ENCODE peak calls at places on chromosomes 7 and 10, in five cellular contexts. S, Z, W, K and A are unnamed samples.

GRCh38 chr7:112132123-112132694 is 74.0 kb downstream of the DOCK4 start:
- DNase-seq in Z (peak), K (no peak), W (no peak), S (no peak), A (no peak)

GRCh38 chr10:71241899-71242620 is 29.7 kb downstream of the UNC5B start:
- DNase-seq in S (no peak), Z (no peak), K (no peak), W (no peak), A (no peak)

GRCh38 chr7:57415326-57415725 is 34.7 kb upstream of the ZNF716 start:
- DNase-seq in Z (no peak), S (no peak), W (no peak), K (no peak), A (no peak)

GRCh38 chr7:333399-333776 is 43.4 kb downstream of the FOXL3 start:
- DNase-seq in W (no peak), K (peak), S (no peak), Z (no peak), A (peak)

GRCh38 chr10:3173173-3173878 is 744 bp upstream of the PITRM1 start:
- DNase-seq in W (no peak), Z (peak), K (no peak), S (peak), A (no peak)

GRCh38 chr7:8176370-8177081 is 85.4 kb downstream of the ICA1 start:
- DNase-seq in K (no peak), Z (no peak), W (peak), S (no peak), A (no peak)

GRCh38 chr10:44956176-44956575 is 3.4 kb upstream of the RASSF4 start:
- DNase-seq in S (no peak), W (no peak), K (no peak), Z (no peak), A (no peak)

GRCh38 chr10:102452672-102453340 is 1.5 kb upstream of the C10orf95 start:
- DNase-seq in Z (peak), W (peak), S (no peak), K (peak), A (peak)

GRCh38 chr7:37425504-37425903 is 23.2 kb downstream of the ELMO1 start:
- DNase-seq in W (no peak), K (no peak), Z (no peak), S (no peak), A (no peak)

GRCh38 chr7:143245123-143245522 is 18.1 kb upstream of the GSTK1 start:
- DNase-seq in K (peak), S (no peak), W (peak), Z (no peak), A (no peak)

GRCh38 chr10:128091636-128092210 is 34.5 kb downstream of the MKI67 start:
- DNase-seq in S (no peak), W (no peak), Z (peak), K (no peak), A (no peak)

GRCh38 chr7:85021090-85021704 is 165.7 kb downstream of the SEMA3D start:
- DNase-seq in K (peak), Z (no peak), S (no peak), W (peak), A (no peak)

GRCh38 chr10:101241840-101242707 is 12.8 kb upstream of the LBX1 start:
- DNase-seq in Z (no peak), S (no peak), W (no peak), K (no peak), A (no peak)

GRCh38 chr7:7565746-7566650 is 686 bp upstream of the MIOS start:
- DNase-seq in Z (peak), S (no peak), K (no peak), W (peak), A (no peak)

GRCh38 chr7:100053201-100053600 is 3.6 kb downstream of the ZSCAN21 start:
- DNase-seq in S (no peak), K (peak), W (peak), Z (peak), A (no peak)

GRCh38 chr10:107553470-107553869 is 389.0 kb upstream of the SORCS1 start:
- DNase-seq in S (no peak), K (peak), Z (no peak), W (peak), A (no peak)

GRCh38 chr7:44132039-44132438 is 8.7 kb upstream of the POLD2 start:
- DNase-seq in W (no peak), Z (peak), S (no peak), K (peak), A (no peak)

GRCh38 chr10:79075418-79075817 is 6.7 kb downstream of the ZMIZ1 start:
- DNase-seq in S (no peak), W (no peak), K (no peak), Z (no peak), A (no peak)

GRCh38 chr10:18145652-18146051 is 5.4 kb downstream of the CACNB2 start:
- DNase-seq in Z (peak), W (no peak), K (no peak), S (no peak), A (no peak)

GRCh38 chr10:35237766-35238512 is 98.4 kb upstream of the CCNY start:
- DNase-seq in W (no peak), K (no peak), S (no peak), Z (no peak), A (no peak)

GRCh38 chr10:11757452-11757819 is 15.3 kb downstream of the ECHDC3 start:
- DNase-seq in S (no peak), Z (no peak), W (peak), K (peak), A (peak)

GRCh38 chr7:155809947-155810606 is 2.2 kb downstream of the SHH start:
- DNase-seq in K (no peak), Z (no peak), S (no peak), W (no peak), A (no peak)

GRCh38 chr7:155487509-155488482 is 29.9 kb downstream of the EN2 start:
- DNase-seq in S (no peak), K (no peak), W (no peak), Z (no peak), A (no peak)

GRCh38 chr10:12513003-12513365 is 163.6 kb downstream of the CAMK1D start:
- DNase-seq in K (no peak), Z (no peak), S (no peak), W (no peak), A (no peak)

GRCh38 chr10:89419548-89419947 is 5.2 kb downstream of the IFIT5 start:
- DNase-seq in K (no peak), W (peak), S (no peak), Z (peak), A (no peak)

GRCh38 chr7:15784694-15785030 is 98.2 kb upstream of the MEOX2 start:
- DNase-seq in K (no peak), W (no peak), Z (peak), S (no peak), A (no peak)

GRCh38 chr7:139105037-139105382 is 4.5 kb downstream of the ZC3HAV1 start:
- DNase-seq in W (no peak), K (no peak), Z (no peak), S (no peak), A (no peak)

GRCh38 chr7:20141666-20142065 is 75.5 kb downstream of the MACC1 start:
- DNase-seq in S (no peak), Z (peak), K (no peak), W (no peak), A (no peak)

GRCh38 chr10:94107191-94107590 is 113.5 kb downstream of the PLCE1 start:
- DNase-seq in S (no peak), K (no peak), Z (peak), W (no peak), A (no peak)

GRCh38 chr7:108222236-108222892 is 92.2 kb upstream of the LAMB4 start:
- DNase-seq in S (no peak), Z (peak), K (peak), W (no peak), A (no peak)

GRCh38 chr10:93030409-93030808 is 30.2 kb upstream of the CYP26C1 start:
- DNase-seq in K (peak), W (peak), S (no peak), Z (peak), A (peak)

GRCh38 chr7:44445986-44446671 is 44.3 kb downstream of the NUDCD3 start:
- DNase-seq in S (no peak), W (no peak), Z (no peak), K (no peak), A (no peak)

GRCh38 chr7:79741684-79742083 is 288.2 kb upstream of the MAGI2 start:
- DNase-seq in Z (peak), W (peak), S (no peak), K (no peak), A (no peak)

GRCh38 chr10:77351386-77351785 is 286.2 kb downstream of the KCNMA1 start:
- DNase-seq in W (no peak), K (peak), S (no peak), Z (no peak), A (peak)

GRCh38 chr7:127682140-127682539 is 30.1 kb downstream of the SND1 start:
- DNase-seq in Z (no peak), W (peak), S (no peak), K (no peak), A (no peak)

GRCh38 chr10:24344279-24344678 is 135.3 kb downstream of the KIAA1217 start:
- DNase-seq in Z (no peak), S (no peak), K (peak), W (peak), A (peak)

GRCh38 chr7:146185844-146186243 is 69.2 kb downstream of the CNTNAP2 start:
- DNase-seq in W (no peak), K (no peak), Z (no peak), S (no peak), A (no peak)

GRCh38 chr10:78526347-78526746 is 492.7 kb downstream of the RPS24 start:
- DNase-seq in K (no peak), Z (no peak), S (no peak), W (no peak), A (no peak)

GRCh38 chr7:27751888-27752660 is 12.1 kb downstream of the TAX1BP1 start:
- DNase-seq in K (no peak), S (no peak), W (no peak), Z (no peak), A (no peak)

GRCh38 chr7:139681463-139681755 is 96.4 kb downstream of the HIPK2 start:
- DNase-seq in W (no peak), S (no peak), K (no peak), Z (peak), A (no peak)